ENCODE peak calls at places on chromosomes 5 and 9, in eight cellular contexts. Z is putamen, Y is T-cell, W is T follicular helper cell, N is HEK293T, R is T-helper 22 cell, O is foreskin fibroblast, C is NCI-H1436 treated with DMSO at 0.1 percent for 48 hours. E is an unnamed sample.

GRCh38 chr5:141657937-141658545 is 6.8 kb upstream of the FCHSD1 start:
- DNase-seq in Z (no peak), Y (no peak), W (no peak), N (no peak), R (no peak), O (peak), C (no peak), E (no peak)

GRCh38 chr5:168417731-168418429 is 68.4 kb upstream of the RARS1 start:
- DNase-seq in Z (no peak), Y (no peak), W (no peak), N (no peak), R (no peak), O (no peak), C (no peak), E (no peak)

GRCh38 chr5:172219296-172219695 is 25.3 kb downstream of the EFCAB9 start:
- DNase-seq in Z (no peak), Y (no peak), W (no peak), N (no peak), R (no peak), O (no peak), C (no peak), E (no peak)

GRCh38 chr5:143023447-143024096 is 253.4 kb downstream of the ARHGAP26 start:
- DNase-seq in Z (no peak), Y (no peak), W (no peak), N (no peak), R (no peak), O (peak), C (no peak), E (peak)

GRCh38 chr9:135471751-135472640 is 7.6 kb upstream of the PPP1R26 start:
- DNase-seq in Z (no peak), Y (no peak), W (no peak), N (no peak), R (no peak), O (no peak), C (no peak), E (no peak)

GRCh38 chr5:142677212-142677611 is 8.7 kb downstream of the FGF1 start:
- DNase-seq in Z (no peak), Y (no peak), W (no peak), N (no peak), R (no peak), O (no peak), C (no peak), E (no peak)

GRCh38 chr5:152007556-152007955 is 82.9 kb upstream of the GLRA1 start:
- DNase-seq in Z (no peak), Y (no peak), W (no peak), N (no peak), R (no peak), O (no peak), C (no peak), E (no peak)

GRCh38 chr9:126991170-126991569 is 76.6 kb downstream of the RALGPS1 start:
- DNase-seq in Z (no peak), Y (no peak), W (no peak), N (no peak), R (no peak), O (no peak), C (no peak), E (no peak)

GRCh38 chr5:142293486-142293885 is 31.3 kb downstream of the SPRY4 start:
- DNase-seq in Z (no peak), Y (no peak), W (no peak), N (no peak), R (no peak), O (peak), C (no peak), E (no peak)

GRCh38 chr5:68745459-68745858 is 348.4 kb upstream of the SLC30A5 start:
- DNase-seq in Z (peak), Y (no peak), W (no peak), N (no peak), R (no peak), O (no peak), C (no peak), E (no peak)

GRCh38 chr5:118580959-118581358 is 407.4 kb downstream of the DTWD2 start:
- DNase-seq in Z (no peak), Y (no peak), W (no peak), N (no peak), R (no peak), O (no peak), C (no peak), E (no peak)

GRCh38 chr9:14238518-14238917 is 75.4 kb downstream of the NFIB start:
- DNase-seq in Z (peak), Y (no peak), W (no peak), N (no peak), R (no peak), O (no peak), C (no peak), E (no peak)

GRCh38 chr9:6479959-6480358 is 67.0 kb downstream of the UHRF2 start:
- DNase-seq in Z (no peak), Y (no peak), W (no peak), N (no peak), R (no peak), O (no peak), C (no peak), E (no peak)

GRCh38 chr5:36073595-36074216 is 7.0 kb upstream of the UGT3A2 start:
- DNase-seq in Z (no peak), Y (no peak), W (no peak), N (peak), R (no peak), O (no peak), C (no peak), E (no peak)

GRCh38 chr9:37944266-37944650 is 40.3 kb upstream of the SLC25A51 start:
- DNase-seq in Z (no peak), Y (no peak), W (no peak), N (no peak), R (no peak), O (no peak), C (no peak), E (no peak)

GRCh38 chr5:90641528-90641927 is 82.9 kb downstream of the ADGRV1 start:
- DNase-seq in Z (no peak), Y (no peak), W (no peak), N (no peak), R (no peak), O (no peak), C (no peak), E (no peak)

E was measured in activated T-helper 2 cell treated with anti-CD3 and anti-CD28 coated beads, Interferon-gamma antibody, Interleukin-2, Interleukin-4, amounts not matched to agents 10 μg/mL and 5 μg/mL and 100 μg/mL, durations not matched to agents 14 hours and 24 hours and 36 hours.